ENCODE peak calls at places on chromosomes 3 and 15, in seven cellular contexts. L, W, A, B, H, P and M are unnamed samples. For H3K9me3, the result is how much of the 10 kb centered on the place peaks cover.

GRCh38 chr15:72838311-72838731 is 54.8 kb upstream of the ADPGK start:
- DNase-seq in L (no peak), W (peak), A (no peak), B (no peak), H (no peak), P (no peak), M (no peak)

GRCh38 chr15:77702211-77702957 is 69.7 kb upstream of the LINGO1 start:
- DNase-seq in L (peak), W (no peak), A (no peak), B (no peak), H (no peak), P (peak), M (no peak)

GRCh38 chr3:130905551-130905950 is 11.7 kb downstream of the ATP2C1 start:
- DNase-seq in L (peak), W (no peak), A (no peak), B (no peak), H (no peak), P (no peak), M (no peak)

GRCh38 chr3:106172780-106173179 is 304.0 kb upstream of the CBLB start:
- DNase-seq in L (no peak), W (no peak), A (no peak), B (no peak), H (no peak), P (no peak), M (no peak)

GRCh38 chr3:119219069-119219468 is 21.6 kb downstream of the B4GALT4 start:
- DNase-seq in L (no peak), W (no peak), A (no peak), B (no peak), H (peak), P (no peak), M (no peak)

GRCh38 chr15:67105065-67105951 is 39.9 kb downstream of the SMAD3 start:
- DNase-seq in L (peak), W (peak), A (peak), B (no peak), H (no peak), P (no peak), M (no peak)

GRCh38 chr3:28651159-28651558 is 302.5 kb upstream of the AZI2 start:
- DNase-seq in L (no peak), W (no peak), A (no peak), B (no peak), H (no peak), P (no peak), M (no peak)

GRCh38 chr3:193240436-193240849 is 579 bp upstream of the PLAAT1 start:
- DNase-seq in L (no peak), W (no peak), A (no peak), B (no peak), H (no peak), P (no peak), M (peak)

GRCh38 chr15:48645558-48646330 is at the start of gene FBN1:
- DNase-seq in L (peak), W (peak), A (peak), B (peak), H (no peak), P (no peak), M (peak)

GRCh38 chr3:168249048-168249538 is 153.4 kb upstream of the GOLIM4 start:
- DNase-seq in L (peak), W (no peak), A (no peak), B (no peak), H (no peak), P (no peak), M (no peak)

GRCh38 chr3:5292512-5292911 is 105.0 kb downstream of the EDEM1 start:
- DNase-seq in L (no peak), W (no peak), A (no peak), B (no peak), H (no peak), P (no peak), M (no peak)

GRCh38 chr3:187929115-187929828 is 184.0 kb upstream of the BCL6 start:
- DNase-seq in L (no peak), W (no peak), A (no peak), B (no peak), H (no peak), P (no peak), M (no peak)

GRCh38 chr15:69994429-69995201 is 103.1 kb downstream of the TLE3 start:
- DNase-seq in L (no peak), W (no peak), A (no peak), B (no peak), H (peak), P (no peak), M (no peak)

GRCh38 chr3:11641316-11641682 is 2.4 kb downstream of the VGLL4 start:
- DNase-seq in L (no peak), W (no peak), A (no peak), B (no peak), H (no peak), P (no peak), M (no peak)

GRCh38 chr3:39814007-39814406 is 4.6 kb downstream of the MYRIP start:
- DNase-seq in L (no peak), W (no peak), A (no peak), B (no peak), H (no peak), P (no peak), M (no peak)

GRCh38 chr3:119343719-119344118 is 49.5 kb downstream of the ARHGAP31 start:
- DNase-seq in L (no peak), W (no peak), A (no peak), B (no peak), H (no peak), P (no peak), M (no peak)

GRCh38 chr15:84873997-84874396 is 10.5 kb upstream of the SLC28A1 start:
- DNase-seq in L (no peak), W (no peak), A (no peak), B (no peak), H (no peak), P (no peak), M (no peak)

GRCh38 chr3:33238923-33239322 is 20.3 kb upstream of the SUSD5 start:
- DNase-seq in L (no peak), W (no peak), A (no peak), B (no peak), H (no peak), P (no peak), M (no peak)

GRCh38 chr3:33218446-33219174 is at the start of gene SUSD5:
- DNase-seq in L (no peak), W (peak), A (no peak), B (peak), H (no peak), P (no peak), M (peak)

GRCh38 chr3:122892118-122892517 is 97.2 kb downstream of the SLC49A4 start:
- DNase-seq in L (no peak), W (no peak), A (no peak), B (no peak), H (no peak), P (no peak), M (no peak)

GRCh38 chr3:122892561-122892960 is 97.7 kb downstream of the SLC49A4 start:
- DNase-seq in L (no peak), W (no peak), A (no peak), B (no peak), H (no peak), P (no peak), M (no peak)

GRCh38 chr3:122893282-122893681 is 98.4 kb downstream of the SLC49A4 start:
- DNase-seq in L (peak), W (no peak), A (no peak), B (no peak), H (no peak), P (no peak), M (no peak)

GRCh38 chr3:122890077-122890484 is 95.2 kb downstream of the SLC49A4 start:
- DNase-seq in L (peak), W (peak), A (no peak), B (no peak), H (no peak), P (peak), M (peak)

GRCh38 chr3:122893754-122894668 is 99.1 kb downstream of the SLC49A4 start:
- DNase-seq in L (peak), W (no peak), A (no peak), B (no peak), H (no peak), P (no peak), M (peak)
- H3K4me3 ChIP-seq in L (no peak), W (no peak), A (no peak), B (no peak), H (no peak), P (no peak), M (no peak)

DNA sequence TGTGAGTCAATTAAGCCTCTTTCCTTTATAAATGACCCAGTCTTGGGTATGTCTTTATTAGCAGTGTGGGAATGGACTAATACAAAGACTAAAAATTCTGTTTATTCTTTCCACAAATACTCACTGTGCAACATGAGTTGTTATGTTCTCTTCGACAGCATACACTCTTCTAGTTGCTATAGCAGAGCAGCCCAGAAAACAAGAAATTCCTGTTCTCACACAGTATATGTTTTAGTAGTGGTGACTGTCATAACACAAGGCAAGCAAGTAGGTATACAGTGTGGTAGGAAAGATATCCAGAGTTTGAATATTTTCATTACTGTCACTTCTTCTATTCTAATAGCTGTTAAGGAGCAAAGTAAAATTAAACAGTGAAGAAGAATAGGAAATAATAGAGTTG is 453.3 kb downstream of the ROBO1 start:
- DNase-seq in L (peak), W (no peak), A (no peak), B (no peak), H (no peak), P (no peak), M (no peak)
- H3K9me3 ChIP-seq in L (under half), W (under half), A (under half), B (under half), H (under half), P (under half), M (under half)

DNA sequence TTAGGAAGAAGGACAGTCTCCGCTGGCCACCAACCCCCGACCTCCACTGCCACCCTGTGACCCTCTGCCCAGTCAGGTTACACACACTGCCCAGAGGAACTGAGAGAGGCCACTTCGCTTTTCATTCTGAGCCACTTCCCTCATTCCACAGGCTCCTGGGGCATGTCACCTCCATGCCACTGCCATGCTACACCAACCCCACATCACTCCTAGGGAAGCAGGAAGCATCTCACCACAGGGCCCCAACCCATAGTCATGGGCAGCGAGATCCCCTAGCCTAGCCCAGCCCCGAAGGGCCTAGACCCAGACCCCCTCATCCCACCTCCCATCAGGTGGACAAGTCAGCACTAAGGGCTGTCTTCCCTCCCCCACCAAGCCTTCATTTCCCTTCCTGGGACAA is 1.4 kb downstream of the PLCB2 start:
- DNase-seq in L (no peak), W (peak), A (no peak), B (peak), H (no peak), P (no peak), M (no peak)
- H3K4me3 ChIP-seq in L (no peak), W (no peak), A (no peak), B (peak), H (peak), P (no peak), M (peak)

DNA sequence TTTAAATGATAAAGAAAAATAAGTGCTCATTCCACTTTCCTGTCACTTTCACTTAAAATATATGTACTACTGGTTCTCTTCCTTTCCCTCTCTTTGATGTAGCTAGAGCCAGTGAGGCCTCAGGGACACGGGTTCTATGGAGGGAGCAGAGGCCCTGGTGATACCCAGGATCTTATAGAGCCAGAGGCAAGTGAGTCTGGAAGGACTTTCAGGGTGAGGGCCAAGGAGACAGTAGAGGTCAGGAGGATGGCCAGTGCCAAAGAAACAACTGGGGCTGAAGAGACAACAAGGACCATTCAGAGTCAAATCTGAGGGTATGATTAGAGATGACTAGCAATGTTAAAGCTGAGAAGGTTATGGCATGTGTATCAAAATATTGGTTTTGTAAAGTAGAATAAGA is 124.1 kb upstream of the GOLGA6L6 start:
- DNase-seq in L (no peak), W (peak), A (no peak), B (no peak), H (no peak), P (peak), M (no peak)
- H3K9me3 ChIP-seq in L (under half), W (under half), A (under half), B (under half), H (under half), P (under half), M (under half)

GRCh38 chr3:150222646-150223045 is 185.5 kb upstream of the TSC22D2 start:
- DNase-seq in L (no peak), W (no peak), A (no peak), B (no peak), H (no peak), P (no peak), M (no peak)

GRCh38 chr3:150220041-150220440 is 188.1 kb upstream of the TSC22D2 start:
- DNase-seq in L (no peak), W (no peak), A (no peak), B (no peak), H (no peak), P (no peak), M (no peak)

GRCh38 chr3:150218841-150219240 is 189.3 kb upstream of the TSC22D2 start:
- DNase-seq in L (no peak), W (no peak), A (no peak), B (no peak), H (no peak), P (no peak), M (no peak)

GRCh38 chr3:150222190-150222548 is 185.9 kb upstream of the TSC22D2 start:
- DNase-seq in L (no peak), W (no peak), A (no peak), B (no peak), H (no peak), P (no peak), M (no peak)

DNA sequence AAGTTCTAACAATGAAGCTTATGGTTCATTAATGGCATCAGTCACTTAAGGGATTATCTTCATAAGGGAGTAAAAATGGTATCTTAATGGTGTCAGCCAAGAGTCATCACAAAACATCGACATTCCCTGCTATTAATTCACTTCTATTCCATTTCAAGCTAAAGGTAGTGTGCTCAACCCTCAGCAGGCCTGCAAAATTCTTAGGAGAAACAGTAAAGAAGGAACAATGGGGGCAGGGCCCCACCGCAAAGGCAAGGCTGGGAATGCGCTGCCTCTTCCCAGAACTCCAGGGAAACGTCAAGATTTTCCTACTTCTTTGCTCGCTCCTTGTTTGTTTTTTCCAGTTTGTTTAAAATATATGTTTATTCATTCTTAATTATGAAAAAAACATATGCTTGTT is 187.3 kb upstream of the TSC22D2 start:
- DNase-seq in L (no peak), W (no peak), A (no peak), B (no peak), H (no peak), P (no peak), M (no peak)
- H3K4me3 ChIP-seq in L (peak), W (peak), A (no peak), B (peak), H (no peak), P (no peak), M (peak)

GRCh38 chr15:91529534-91529933 is 324.0 kb upstream of the SLCO3A1 start:
- DNase-seq in L (no peak), W (no peak), A (no peak), B (no peak), H (no peak), P (no peak), M (no peak)
- H3K9me3 ChIP-seq in L (under half), W (under half), A (under half), B (under half), H (under half), P (under half), M (under half)

GRCh38 chr15:93072011-93072410 is 17.0 kb downstream of the RGMA start:
- DNase-seq in L (no peak), W (no peak), A (no peak), B (no peak), H (no peak), P (no peak), M (no peak)

GRCh38 chr15:93070901-93071300 is 18.1 kb downstream of the RGMA start:
- DNase-seq in L (no peak), W (no peak), A (no peak), B (no peak), H (no peak), P (no peak), M (no peak)

GRCh38 chr15:93071469-93071891 is 17.5 kb downstream of the RGMA start:
- DNase-seq in L (no peak), W (no peak), A (no peak), B (no peak), H (no peak), P (no peak), M (no peak)

GRCh38 chr15:93073465-93073952 is 15.5 kb downstream of the RGMA start:
- DNase-seq in L (no peak), W (no peak), A (no peak), B (peak), H (no peak), P (no peak), M (no peak)

DNA sequence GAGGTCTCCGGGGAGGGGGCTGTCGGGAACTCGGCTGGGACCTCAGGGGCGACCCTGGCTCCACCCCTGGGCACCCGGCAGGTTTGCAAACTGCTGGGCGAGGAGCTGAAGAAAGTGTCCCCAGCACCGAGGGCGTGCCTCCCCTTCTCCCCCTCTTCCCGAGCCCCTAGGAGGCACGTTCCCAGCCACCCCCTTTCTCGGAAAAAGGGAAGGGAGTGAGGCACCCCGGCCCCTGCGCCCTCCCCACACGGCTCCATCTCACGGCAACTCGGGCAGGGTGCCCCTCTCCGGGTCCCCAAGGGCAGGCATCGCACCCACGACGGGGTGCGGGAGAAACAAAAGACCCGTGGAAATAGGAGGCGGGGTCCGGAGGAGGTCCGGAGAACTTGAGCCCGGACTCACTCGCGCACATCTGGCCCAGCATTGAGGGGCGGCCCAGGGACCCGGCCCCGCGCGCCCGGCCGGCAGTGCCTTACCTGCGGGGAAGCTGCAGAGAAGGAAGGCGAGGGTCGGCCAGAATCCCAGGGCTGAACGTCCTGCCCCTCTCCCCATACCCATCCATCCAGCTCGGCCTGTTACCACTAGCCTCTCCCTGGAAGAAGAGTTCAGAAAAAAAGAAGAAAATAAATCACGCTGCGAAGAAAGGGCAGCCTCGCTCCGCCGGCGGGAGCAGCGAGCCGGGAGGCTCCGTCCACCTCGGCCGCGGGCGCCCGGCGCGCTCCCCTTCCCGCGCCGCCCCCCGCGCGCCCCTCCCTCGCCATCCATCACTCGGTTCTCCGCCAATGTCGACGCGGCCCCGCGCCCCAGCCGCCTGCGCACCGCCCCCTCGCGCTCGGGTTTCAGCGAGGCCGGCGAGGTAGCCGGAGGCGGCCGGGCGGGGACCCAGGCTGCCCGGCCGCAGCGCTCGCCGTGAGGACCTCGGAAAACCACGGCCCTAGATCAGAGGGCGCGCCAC is 16.3 kb downstream of the RGMA start:
- DNase-seq in L (peak), W (peak), A (peak), B (peak), H (no peak), P (peak), M (peak)
- H3K4me3 ChIP-seq in L (peak), W (peak), A (peak), B (peak), H (peak), P (peak), M (peak)

GRCh38 chr3:76367281-76367680 is 581.9 kb upstream of the ZNF717 start:
- DNase-seq in L (no peak), W (no peak), A (no peak), B (no peak), H (no peak), P (no peak), M (no peak)

GRCh38 chr3:76369170-76369569 is 583.8 kb upstream of the ZNF717 start:
- DNase-seq in L (peak), W (no peak), A (no peak), B (no peak), H (no peak), P (no peak), M (no peak)

GRCh38 chr3:76370749-76371148 is 585.4 kb upstream of the ZNF717 start:
- DNase-seq in L (no peak), W (no peak), A (no peak), B (no peak), H (no peak), P (no peak), M (no peak)

GRCh38 chr3:76372497-76372896 is 587.1 kb upstream of the ZNF717 start:
- DNase-seq in L (peak), W (no peak), A (no peak), B (no peak), H (no peak), P (no peak), M (no peak)
- H3K9me3 ChIP-seq in L (under half), W (under half), A (under half), B (under half), H (under half), P (under half), M (under half)

GRCh38 chr3:45803252-45803935 is 7.1 kb upstream of the SLC6A20 start:
- DNase-seq in L (no peak), W (no peak), A (no peak), B (no peak), H (no peak), P (no peak), M (no peak)
- H3K4me3 ChIP-seq in L (no peak), W (no peak), A (no peak), B (no peak), H (no peak), P (no peak), M (no peak)